ENCODE peak calls at places on chromosomes 4 and X, in ten cellular contexts. H is PC-3, G is IMR-90, V is left ventricle myocardium inferior, M is A549, A is aorta, I is neural progenitor cell, W is mammary epithelial cell, E is osteoblast, P is thyroid gland. Q is an unnamed sample. For H3K4me1 and H3K9me3, the result is how much of the 10 kb centered on the place peaks cover.

GRCh38 chr4:157514711-157515110 is 294.2 kb downstream of the GRIA2 start:
- DNase-seq in H (peak), G (no peak), V (no peak), M (no peak), A (no peak), I (peak), W (no peak), E (no peak), P (no peak), Q (no peak)

GRCh38 chr4:147822128-147822527 is 90.2 kb downstream of the ARHGAP10 start:
- DNase-seq in H (no peak), G (peak), V (peak), M (peak), A (no peak), I (no peak), W (peak), E (peak), P (peak), Q (peak)

GRCh38 chr4:155745984-155746383 is 12.8 kb upstream of the GUCY1B1 start:
- DNase-seq in H (peak), G (peak), V (no peak), M (no peak), A (no peak), I (no peak), W (no peak), E (no peak), P (no peak), Q (no peak)

GRCh38 chr4:1989533-1990347 is 19.0 kb downstream of the NELFA start:
- DNase-seq in H (no peak), G (no peak), V (no peak), M (no peak), A (no peak), I (no peak), W (no peak), E (peak), P (no peak), Q (no peak)

GRCh38 chrX:100649550-100650356 is 5.8 kb downstream of the SRPX2 start:
- DNase-seq in H (peak), G (peak), V (peak), M (peak), A (peak), I (peak), W (peak), E (peak), P (peak), Q (peak)

GRCh38 chr4:31929676-31930075 is 1209.5 kb downstream of the PCDH7 start:
- DNase-seq in H (no peak), G (no peak), V (no peak), M (no peak), A (no peak), I (no peak), W (no peak), E (no peak), P (no peak), Q (no peak)

GRCh38 chr4:180542445-180543100 is 1700.6 kb upstream of the TENM3 start:
- DNase-seq in H (peak), G (peak), V (no peak), M (peak), A (no peak), I (no peak), W (peak), E (no peak), P (no peak), Q (no peak)

GRCh38 chr4:80265571-80266266 is 745 bp upstream of the FGF5 start:
- DNase-seq in H (peak), G (peak), V (no peak), M (no peak), A (no peak), I (peak), W (peak), E (peak), P (no peak), Q (no peak)

GRCh38 chrX:154600962-154601374 is 16.0 kb downstream of the CTAG1A start:
- DNase-seq in H (peak), G (no peak), V (no peak), M (no peak), A (no peak), I (no peak), W (peak), E (peak), P (no peak), Q (no peak)

GRCh38 chr4:170259631-170260153 is 169.9 kb upstream of the AADAT start:
- DNase-seq in H (peak), G (peak), V (peak), M (peak), A (no peak), I (peak), W (peak), E (no peak), P (peak), Q (peak)

GRCh38 chrX:19156223-19156622 is 34.0 kb upstream of the ADGRG2 start:
- DNase-seq in H (peak), G (no peak), V (no peak), M (no peak), A (no peak), I (peak), W (peak), E (no peak), P (no peak), Q (peak)

GRCh38 chr4:959338-960139 is 13.8 kb downstream of the DGKQ start:
- DNase-seq in H (no peak), G (no peak), V (no peak), M (no peak), A (peak), I (no peak), W (no peak), E (peak), P (no peak), Q (no peak)

GRCh38 chrX:11427082-11428033 is 134.1 kb downstream of the AMELX start:
- DNase-seq in H (peak), G (no peak), V (peak), M (no peak), A (peak), I (peak), W (no peak), E (peak), P (peak), Q (no peak)

GRCh38 chr4:119632216-119632615 is 3.6 kb upstream of the PDE5A start:
- DNase-seq in H (peak), G (peak), V (no peak), M (no peak), A (no peak), I (no peak), W (peak), E (peak), P (no peak), Q (no peak)

GRCh38 chrX:36950495-36951253 is 57.5 kb upstream of the FAM47C start:
- DNase-seq in H (no peak), G (no peak), V (no peak), M (no peak), A (no peak), I (peak), W (no peak), E (no peak), P (no peak), Q (no peak)

GRCh38 chr4:99945718-99946345 is 586 bp downstream of the DNAJB14 start:
- DNase-seq in H (peak), G (peak), V (no peak), M (peak), A (peak), I (no peak), W (peak), E (peak), P (no peak), Q (peak)

GRCh38 chr4:78581626-78582025 is 30.1 kb downstream of the ANXA3 start:
- DNase-seq in H (no peak), G (no peak), V (no peak), M (no peak), A (no peak), I (no peak), W (no peak), E (no peak), P (no peak), Q (no peak)

GRCh38 chr4:90403781-90404180 is 276.6 kb downstream of the CCSER1 start:
- DNase-seq in H (no peak), G (no peak), V (no peak), M (no peak), A (no peak), I (no peak), W (no peak), E (no peak), P (no peak), Q (no peak)

GRCh38 chrX:581066-581465 is 49.5 kb upstream of the SHOX start:
- DNase-seq in H (no peak), G (no peak), V (no peak), M (no peak), A (no peak), I (no peak), W (no peak), E (no peak), P (no peak), Q (no peak)

GRCh38 chr4:128517739-128518510 is 230.3 kb upstream of the PGRMC2 start:
- DNase-seq in H (peak), G (peak), V (peak), M (peak), A (peak), I (peak), W (peak), E (peak), P (peak), Q (peak)

GRCh38 chr4:68434277-68434676 is 13.0 kb upstream of the TMPRSS11E start:
- DNase-seq in H (no peak), G (no peak), V (no peak), M (no peak), A (no peak), I (no peak), W (no peak), E (no peak), P (no peak), Q (no peak)

GRCh38 chrX:108001218-108001814 is 19.1 kb upstream of the TEX13B start:
- DNase-seq in H (peak), G (peak), V (no peak), M (peak), A (no peak), I (peak), W (peak), E (peak), P (peak), Q (peak)

GRCh38 chrX:122512561-122513072 is 671.5 kb upstream of the GRIA3 start:
- DNase-seq in H (peak), G (no peak), V (no peak), M (no peak), A (no peak), I (no peak), W (peak), E (no peak), P (no peak), Q (no peak)

GRCh38 chrX:137194164-137194563 is 160.4 kb upstream of the GPR101 start:
- DNase-seq in H (peak), G (peak), V (no peak), M (peak), A (no peak), I (peak), W (peak), E (no peak), P (no peak), Q (peak)

GRCh38 chrX:4710618-4711433 is 997.4 kb upstream of the PRKX start:
- DNase-seq in H (no peak), G (no peak), V (no peak), M (peak), A (no peak), I (peak), W (peak), E (no peak), P (no peak), Q (no peak)

GRCh38 chr4:81757706-81758105 is 286.0 kb upstream of the RASGEF1B start:
- DNase-seq in H (no peak), G (no peak), V (no peak), M (no peak), A (no peak), I (peak), W (no peak), E (no peak), P (no peak), Q (no peak)

GRCh38 chr4:141575884-141576283 is 60.5 kb upstream of the IL15 start:
- DNase-seq in H (peak), G (no peak), V (no peak), M (no peak), A (no peak), I (no peak), W (no peak), E (no peak), P (no peak), Q (no peak)

GRCh38 chr4:156672492-156672891 is 299.1 kb downstream of the PDGFC start:
- DNase-seq in H (no peak), G (no peak), V (no peak), M (no peak), A (no peak), I (no peak), W (no peak), E (no peak), P (no peak), Q (no peak)

GRCh38 chr4:53654300-53654758 is 63.0 kb upstream of the LNX1 start:
- DNase-seq in H (peak), G (peak), V (no peak), M (no peak), A (no peak), I (no peak), W (peak), E (peak), P (peak), Q (no peak)

GRCh38 chr4:1199556-1200331 is 27.4 kb upstream of the SPON2 start:
- DNase-seq in H (no peak), G (no peak), V (no peak), M (no peak), A (peak), I (no peak), W (no peak), E (peak), P (peak), Q (no peak)

GRCh38 chr4:18214656-18215055 is 193.1 kb upstream of the LCORL start:
- DNase-seq in H (no peak), G (no peak), V (no peak), M (no peak), A (no peak), I (no peak), W (no peak), E (no peak), P (no peak), Q (no peak)

GRCh38 chr4:110196871-110197420 is 1.5 kb downstream of the ELOVL6 start:
- DNase-seq in H (peak), G (peak), V (no peak), M (peak), A (peak), I (peak), W (peak), E (peak), P (peak), Q (peak)

GRCh38 chr4:83771113-83771705 is 235.3 kb downstream of the GPAT3 start:
- DNase-seq in H (peak), G (peak), V (peak), M (peak), A (no peak), I (peak), W (peak), E (peak), P (peak), Q (peak)

GRCh38 chr4:85125688-85126087 is 159.2 kb upstream of the WDFY3 start:
- DNase-seq in H (no peak), G (no peak), V (no peak), M (no peak), A (no peak), I (peak), W (no peak), E (no peak), P (no peak), Q (no peak)

GRCh38 chr4:7390906-7391636 is 43.7 kb downstream of the PSAPL1 start:
- DNase-seq in H (no peak), G (no peak), V (no peak), M (no peak), A (peak), I (no peak), W (no peak), E (no peak), P (no peak), Q (no peak)

GRCh38 chr4:1544861-1545275 is 138.6 kb upstream of the NKX1-1 start:
- DNase-seq in H (peak), G (no peak), V (no peak), M (peak), A (no peak), I (no peak), W (no peak), E (no peak), P (no peak), Q (peak)

GRCh38 chr4:173243917-173244658 is 75.5 kb downstream of the GALNT7 start:
- DNase-seq in H (no peak), G (no peak), V (no peak), M (no peak), A (no peak), I (no peak), W (no peak), E (no peak), P (no peak), Q (no peak)

GRCh38 chr4:173242466-173243250 is 74.0 kb downstream of the GALNT7 start:
- DNase-seq in H (no peak), G (no peak), V (no peak), M (no peak), A (no peak), I (peak), W (peak), E (no peak), P (peak), Q (no peak)

GRCh38 chr4:173240696-173241095 is 72.1 kb downstream of the GALNT7 start:
- DNase-seq in H (no peak), G (no peak), V (no peak), M (no peak), A (no peak), I (no peak), W (no peak), E (no peak), P (no peak), Q (no peak)

GRCh38 chr4:173246719-173247118 is 78.1 kb downstream of the GALNT7 start:
- DNase-seq in H (no peak), G (no peak), V (no peak), M (no peak), A (no peak), I (no peak), W (no peak), E (no peak), P (no peak), Q (no peak)

DNA sequence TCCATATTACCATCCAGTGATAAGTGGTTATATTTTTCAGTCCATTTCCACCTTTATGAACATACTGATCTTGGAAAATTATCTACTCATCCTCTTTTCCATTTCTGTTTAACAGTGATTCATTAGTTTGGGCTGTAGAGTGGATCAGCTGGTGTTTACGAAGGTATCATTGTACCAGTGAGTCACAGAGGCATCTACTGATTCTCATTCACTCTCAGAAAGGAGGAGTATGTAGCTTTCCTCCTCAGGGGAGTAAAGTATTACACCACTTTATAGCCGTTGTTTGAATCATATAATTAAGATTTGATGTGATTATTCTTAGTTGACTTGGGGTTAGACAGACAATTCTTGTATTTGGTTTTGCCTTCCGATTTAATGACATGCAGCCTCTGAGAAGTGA is 74.7 kb downstream of the GALNT7 start:
- DNase-seq in H (peak), G (peak), V (no peak), M (peak), A (no peak), I (no peak), W (peak), E (no peak), P (no peak), Q (peak)
- H3K4me1 ChIP-seq in H (under half), G (under half), V (under half), M (under half), A (under half), I (half or more), W (under half), E (under half), P (under half), Q (under half)

GRCh38 chrX:47976254-47977151 is 27.3 kb downstream of the ZNF182 start:
- DNase-seq in H (no peak), G (no peak), V (no peak), M (no peak), A (no peak), I (no peak), W (no peak), E (no peak), P (no peak), Q (no peak)
- H3K9me3 ChIP-seq in H (under half), G (half or more), V (half or more), M (half or more), A (under half), I (under half), W (half or more), E (under half), P (under half), Q (under half)

GRCh38 chr4:20698820-20699219 is 1.4 kb upstream of the PACRGL start:
- DNase-seq in H (no peak), G (no peak), V (no peak), M (no peak), A (no peak), I (no peak), W (no peak), E (no peak), P (no peak), Q (no peak)
- H3K4me3 ChIP-seq in H (no peak), G (no peak), V (no peak), M (no peak), A (no peak), I (no peak), W (no peak), E (no peak), P (no peak), Q (no peak)

GRCh38 chr4:3862640-3863420 is 96.6 kb downstream of the ADRA2C start:
- DNase-seq in H (no peak), G (no peak), V (peak), M (no peak), A (peak), I (peak), W (no peak), E (peak), P (no peak), Q (no peak)

GRCh38 chr4:3864736-3865721 is 98.8 kb downstream of the ADRA2C start:
- DNase-seq in H (no peak), G (no peak), V (no peak), M (no peak), A (peak), I (no peak), W (no peak), E (peak), P (no peak), Q (no peak)

GRCh38 chr4:3865986-3866812 is 100.0 kb downstream of the ADRA2C start:
- DNase-seq in H (no peak), G (no peak), V (no peak), M (no peak), A (peak), I (no peak), W (no peak), E (peak), P (no peak), Q (no peak)

GRCh38 chr4:3861720-3862639 is 95.8 kb downstream of the ADRA2C start:
- DNase-seq in H (no peak), G (no peak), V (no peak), M (no peak), A (peak), I (no peak), W (no peak), E (peak), P (no peak), Q (no peak)

DNA sequence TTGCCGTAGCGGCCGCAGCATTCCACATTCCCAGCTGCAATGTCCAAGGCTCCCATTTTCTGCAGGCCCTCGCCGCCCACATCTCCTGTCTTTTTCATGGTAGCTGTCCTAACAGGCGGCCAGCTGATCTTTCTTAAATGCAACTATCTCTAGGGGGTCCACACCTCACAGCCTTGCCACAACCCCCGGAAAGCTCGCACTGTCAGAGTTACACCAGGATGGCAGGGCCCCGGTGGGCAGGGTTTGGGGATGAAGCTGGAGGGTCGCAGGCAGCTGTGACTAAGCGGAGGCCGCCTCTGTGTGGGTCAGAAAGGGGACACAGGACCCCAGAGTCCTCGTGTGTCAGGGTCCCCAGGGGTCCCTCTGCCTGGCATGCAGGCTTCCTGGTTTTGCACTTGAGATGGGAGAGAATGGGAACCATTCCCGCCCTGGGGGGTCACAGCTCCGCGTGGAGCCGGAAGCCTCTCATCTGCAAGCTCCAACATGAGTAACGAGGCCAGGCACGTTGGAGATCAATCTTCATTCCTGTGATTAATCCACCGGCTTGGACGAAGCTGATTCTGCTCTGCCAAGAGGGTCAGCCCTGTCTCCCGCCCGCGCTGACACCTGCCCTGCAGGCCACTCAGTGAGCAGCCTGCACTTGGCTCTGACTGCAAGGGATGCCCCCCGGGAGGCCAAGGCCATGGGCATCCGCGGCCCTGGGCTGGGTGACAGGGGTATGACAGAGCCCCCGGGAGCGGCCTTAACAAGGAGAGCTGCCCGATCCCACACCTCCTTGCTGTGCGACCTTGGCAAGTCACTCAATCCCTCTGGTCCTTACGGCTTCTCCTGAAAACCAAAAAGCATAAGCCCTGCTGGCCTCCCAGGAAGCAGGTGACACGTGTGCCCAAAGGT is 97.9 kb downstream of the ADRA2C start:
- DNase-seq in H (no peak), G (no peak), V (no peak), M (no peak), A (peak), I (no peak), W (no peak), E (peak), P (no peak), Q (no peak)
- H3K4me1 ChIP-seq in H (under half), G (under half), V (under half), M (under half), A (under half), I (under half), W (under half), E (under half), P (under half), Q (under half)

Q was measured in small intestine.